ENCODE peak calls at places on chromosome 12, in eight cellular contexts. One of them, this sample, is unnamed.

GRCh38 chr12:49832836-49833421 is 4.7 kb upstream of the NCKAP5L start:
- DNase-seq in ELR: peak; percentile 72
- DNase-seq in A549: no peak
- DNase-seq in retina: no peak
- DNase-seq in stimulated activated CD8-positive, alpha-beta memory T cell treated with anti-CD3 and anti-CD28 coated beads, Interleukin-4, amount 100 ng/mL, for 24 hours: no peak
- DNase-seq in aorta: no peak
- DNase-seq in thoracic aorta: no peak
- DNase-seq in NCI-H2029 treated with DMSO at 0.1 percent for 48 hours: no peak
- DNase-seq in this sample: no peak

GRCh38 chr12:28486521-28486920 is 296.3 kb downstream of the CCDC91 start:
- DNase-seq in ELR: no peak
- DNase-seq in A549: no peak
- DNase-seq in retina: no peak
- DNase-seq in stimulated activated CD8-positive, alpha-beta memory T cell treated with anti-CD3 and anti-CD28 coated beads, Interleukin-4, amount 100 ng/mL, for 24 hours: no peak
- DNase-seq in aorta: no peak
- DNase-seq in thoracic aorta: no peak
- DNase-seq in NCI-H2029 treated with DMSO at 0.1 percent for 48 hours: no peak
- DNase-seq in this sample: no peak

GRCh38 chr12:29350080-29350479 is 30.9 kb downstream of the ERGIC2 start:
- DNase-seq in ELR: peak; percentile 20
- DNase-seq in A549: peak; percentile 22
- DNase-seq in retina: no peak
- DNase-seq in stimulated activated CD8-positive, alpha-beta memory T cell treated with anti-CD3 and anti-CD28 coated beads, Interleukin-4, amount 100 ng/mL, for 24 hours: no peak
- DNase-seq in aorta: no peak
- DNase-seq in thoracic aorta: no peak
- DNase-seq in NCI-H2029 treated with DMSO at 0.1 percent for 48 hours: no peak
- DNase-seq in this sample: no peak

GRCh38 chr12:70576341-70577282 is 60.6 kb downstream of the PTPRB start:
- DNase-seq in ELR: peak; percentile 86
- DNase-seq in A549: peak; percentile 75
- DNase-seq in retina: peak; percentile 71
- DNase-seq in stimulated activated CD8-positive, alpha-beta memory T cell treated with anti-CD3 and anti-CD28 coated beads, Interleukin-4, amount 100 ng/mL, for 24 hours: no peak
- DNase-seq in aorta: no peak
- DNase-seq in thoracic aorta: no peak
- DNase-seq in NCI-H2029 treated with DMSO at 0.1 percent for 48 hours: peak; percentile 34
- DNase-seq in this sample: no peak

GRCh38 chr12:25958254-25959068 is at the start of gene RASSF8:
- DNase-seq in ELR: peak; percentile 83
- DNase-seq in A549: peak; percentile 62
- DNase-seq in retina: peak; percentile 87
- DNase-seq in stimulated activated CD8-positive, alpha-beta memory T cell treated with anti-CD3 and anti-CD28 coated beads, Interleukin-4, amount 100 ng/mL, for 24 hours: no peak
- DNase-seq in aorta: peak; percentile 90
- DNase-seq in thoracic aorta: no peak
- DNase-seq in NCI-H2029 treated with DMSO at 0.1 percent for 48 hours: no peak
- DNase-seq in this sample: no peak

GRCh38 chr12:89353188-89353822 is 1.0 kb upstream of the DUSP6 start:
- DNase-seq in ELR: peak; percentile 74
- DNase-seq in A549: peak; percentile 88
- DNase-seq in retina: peak; percentile 94
- DNase-seq in stimulated activated CD8-positive, alpha-beta memory T cell treated with anti-CD3 and anti-CD28 coated beads, Interleukin-4, amount 100 ng/mL, for 24 hours: no peak
- DNase-seq in aorta: peak; percentile 91
- DNase-seq in thoracic aorta: no peak
- DNase-seq in NCI-H2029 treated with DMSO at 0.1 percent for 48 hours: peak; percentile 58
- DNase-seq in this sample: no peak

GRCh38 chr12:78226763-78227162 is 396.1 kb downstream of the NAV3 start:
- DNase-seq in ELR: no peak
- DNase-seq in A549: no peak
- DNase-seq in retina: no peak
- DNase-seq in stimulated activated CD8-positive, alpha-beta memory T cell treated with anti-CD3 and anti-CD28 coated beads, Interleukin-4, amount 100 ng/mL, for 24 hours: no peak
- DNase-seq in aorta: no peak
- DNase-seq in thoracic aorta: no peak
- DNase-seq in NCI-H2029 treated with DMSO at 0.1 percent for 48 hours: no peak
- DNase-seq in this sample: no peak

GRCh38 chr12:29691146-29691854 is 92.4 kb downstream of the TMTC1 start:
- DNase-seq in ELR: no peak
- DNase-seq in A549: no peak
- DNase-seq in retina: no peak
- DNase-seq in stimulated activated CD8-positive, alpha-beta memory T cell treated with anti-CD3 and anti-CD28 coated beads, Interleukin-4, amount 100 ng/mL, for 24 hours: no peak
- DNase-seq in aorta: no peak
- DNase-seq in thoracic aorta: no peak
- DNase-seq in NCI-H2029 treated with DMSO at 0.1 percent for 48 hours: no peak
- DNase-seq in this sample: no peak

GRCh38 chr12:69254046-69254445 is 14.7 kb downstream of the CPSF6 start:
- DNase-seq in ELR: peak; percentile 65
- DNase-seq in A549: peak; percentile 64
- DNase-seq in retina: peak; percentile 37
- DNase-seq in stimulated activated CD8-positive, alpha-beta memory T cell treated with anti-CD3 and anti-CD28 coated beads, Interleukin-4, amount 100 ng/mL, for 24 hours: no peak
- DNase-seq in aorta: no peak
- DNase-seq in thoracic aorta: no peak
- DNase-seq in NCI-H2029 treated with DMSO at 0.1 percent for 48 hours: no peak
- DNase-seq in this sample: no peak

GRCh38 chr12:14185441-14186192 is 179.9 kb upstream of the ATF7IP start:
- DNase-seq in ELR: peak; percentile 59
- DNase-seq in A549: peak; percentile 49
- DNase-seq in retina: peak; percentile 79
- DNase-seq in stimulated activated CD8-positive, alpha-beta memory T cell treated with anti-CD3 and anti-CD28 coated beads, Interleukin-4, amount 100 ng/mL, for 24 hours: no peak
- DNase-seq in aorta: no peak
- DNase-seq in thoracic aorta: no peak
- DNase-seq in NCI-H2029 treated with DMSO at 0.1 percent for 48 hours: peak; percentile 29
- DNase-seq in this sample: no peak

GRCh38 chr12:85865905-85866304 is 8.2 kb upstream of the NTS start:
- DNase-seq in ELR: peak; percentile 40
- DNase-seq in A549: no peak
- DNase-seq in retina: peak; percentile 40
- DNase-seq in stimulated activated CD8-positive, alpha-beta memory T cell treated with anti-CD3 and anti-CD28 coated beads, Interleukin-4, amount 100 ng/mL, for 24 hours: no peak
- DNase-seq in aorta: no peak
- DNase-seq in thoracic aorta: no peak
- DNase-seq in NCI-H2029 treated with DMSO at 0.1 percent for 48 hours: no peak
- DNase-seq in this sample: no peak

GRCh38 chr12:57118711-57119271 is 7.6 kb upstream of the STAT6 start:
- DNase-seq in ELR: peak; percentile 77
- DNase-seq in A549: no peak
- DNase-seq in retina: no peak
- DNase-seq in stimulated activated CD8-positive, alpha-beta memory T cell treated with anti-CD3 and anti-CD28 coated beads, Interleukin-4, amount 100 ng/mL, for 24 hours: no peak
- DNase-seq in aorta: no peak
- DNase-seq in thoracic aorta: no peak
- DNase-seq in NCI-H2029 treated with DMSO at 0.1 percent for 48 hours: no peak
- DNase-seq in this sample: no peak

GRCh38 chr12:20370001-20370381 is 1.7 kb downstream of the PDE3A start:
- DNase-seq in ELR: no peak
- DNase-seq in A549: peak; percentile 45
- DNase-seq in retina: no peak
- DNase-seq in stimulated activated CD8-positive, alpha-beta memory T cell treated with anti-CD3 and anti-CD28 coated beads, Interleukin-4, amount 100 ng/mL, for 24 hours: no peak
- DNase-seq in aorta: no peak
- DNase-seq in thoracic aorta: no peak
- DNase-seq in NCI-H2029 treated with DMSO at 0.1 percent for 48 hours: no peak
- DNase-seq in this sample: no peak

GRCh38 chr12:67784831-67785230 is 136.3 kb downstream of the DYRK2 start:
- DNase-seq in ELR: no peak
- DNase-seq in A549: peak; percentile 27
- DNase-seq in retina: no peak
- DNase-seq in stimulated activated CD8-positive, alpha-beta memory T cell treated with anti-CD3 and anti-CD28 coated beads, Interleukin-4, amount 100 ng/mL, for 24 hours: no peak
- DNase-seq in aorta: no peak
- DNase-seq in thoracic aorta: no peak
- DNase-seq in NCI-H2029 treated with DMSO at 0.1 percent for 48 hours: no peak
- DNase-seq in this sample: no peak

GRCh38 chr12:100401660-100402059 is 44.8 kb downstream of the SLC17A8 start:
- DNase-seq in ELR: peak; percentile 66
- DNase-seq in A549: peak; percentile 66
- DNase-seq in retina: no peak
- DNase-seq in stimulated activated CD8-positive, alpha-beta memory T cell treated with anti-CD3 and anti-CD28 coated beads, Interleukin-4, amount 100 ng/mL, for 24 hours: no peak
- DNase-seq in aorta: no peak
- DNase-seq in thoracic aorta: no peak
- DNase-seq in NCI-H2029 treated with DMSO at 0.1 percent for 48 hours: no peak
- DNase-seq in this sample: no peak

GRCh38 chr12:92538970-92539749 is 163.6 kb upstream of the PLEKHG7 start:
- DNase-seq in ELR: peak; percentile 68
- DNase-seq in A549: peak; percentile 58
- DNase-seq in retina: no peak
- DNase-seq in stimulated activated CD8-positive, alpha-beta memory T cell treated with anti-CD3 and anti-CD28 coated beads, Interleukin-4, amount 100 ng/mL, for 24 hours: no peak
- DNase-seq in aorta: no peak
- DNase-seq in thoracic aorta: no peak
- DNase-seq in NCI-H2029 treated with DMSO at 0.1 percent for 48 hours: no peak
- DNase-seq in this sample: no peak

GRCh38 chr12:49661191-49661590 is 37.8 kb downstream of the PRPF40B start:
- DNase-seq in ELR: no peak
- DNase-seq in A549: no peak
- DNase-seq in retina: no peak
- DNase-seq in stimulated activated CD8-positive, alpha-beta memory T cell treated with anti-CD3 and anti-CD28 coated beads, Interleukin-4, amount 100 ng/mL, for 24 hours: no peak
- DNase-seq in aorta: no peak
- DNase-seq in thoracic aorta: no peak
- DNase-seq in NCI-H2029 treated with DMSO at 0.1 percent for 48 hours: no peak
- DNase-seq in this sample: no peak

GRCh38 chr12:100381379-100381778 is 24.5 kb downstream of the SLC17A8 start:
- DNase-seq in ELR: no peak
- DNase-seq in A549: no peak
- DNase-seq in retina: no peak
- DNase-seq in stimulated activated CD8-positive, alpha-beta memory T cell treated with anti-CD3 and anti-CD28 coated beads, Interleukin-4, amount 100 ng/mL, for 24 hours: no peak
- DNase-seq in aorta: no peak
- DNase-seq in thoracic aorta: no peak
- DNase-seq in NCI-H2029 treated with DMSO at 0.1 percent for 48 hours: no peak
- DNase-seq in this sample: no peak

GRCh38 chr12:29428630-29429029 is 47.7 kb upstream of the ERGIC2 start:
- DNase-seq in ELR: peak; percentile 43
- DNase-seq in A549: peak; percentile 10
- DNase-seq in retina: no peak
- DNase-seq in stimulated activated CD8-positive, alpha-beta memory T cell treated with anti-CD3 and anti-CD28 coated beads, Interleukin-4, amount 100 ng/mL, for 24 hours: no peak
- DNase-seq in aorta: no peak
- DNase-seq in thoracic aorta: no peak
- DNase-seq in NCI-H2029 treated with DMSO at 0.1 percent for 48 hours: no peak
- DNase-seq in this sample: no peak

GRCh38 chr12:111636209-111636928 is 37.3 kb upstream of the ATXN2 start:
- DNase-seq in ELR: no peak
- DNase-seq in A549: no peak
- DNase-seq in retina: peak; percentile 73
- DNase-seq in stimulated activated CD8-positive, alpha-beta memory T cell treated with anti-CD3 and anti-CD28 coated beads, Interleukin-4, amount 100 ng/mL, for 24 hours: no peak
- DNase-seq in aorta: peak; percentile 81
- DNase-seq in thoracic aorta: peak; percentile 5
- DNase-seq in NCI-H2029 treated with DMSO at 0.1 percent for 48 hours: no peak
- DNase-seq in this sample: no peak

GRCh38 chr12:127926004-127926403 is 341.0 kb upstream of the TMEM132C start:
- DNase-seq in ELR: peak; percentile 10
- DNase-seq in A549: peak; percentile 6
- DNase-seq in retina: peak; percentile 66
- DNase-seq in stimulated activated CD8-positive, alpha-beta memory T cell treated with anti-CD3 and anti-CD28 coated beads, Interleukin-4, amount 100 ng/mL, for 24 hours: no peak
- DNase-seq in aorta: no peak
- DNase-seq in thoracic aorta: no peak
- DNase-seq in NCI-H2029 treated with DMSO at 0.1 percent for 48 hours: no peak
- DNase-seq in this sample: no peak

GRCh38 chr12:121893901-121894540 is 5.4 kb downstream of the PSMD9 start:
- DNase-seq in ELR: peak; percentile 80
- DNase-seq in A549: peak; percentile 63
- DNase-seq in retina: no peak
- DNase-seq in stimulated activated CD8-positive, alpha-beta memory T cell treated with anti-CD3 and anti-CD28 coated beads, Interleukin-4, amount 100 ng/mL, for 24 hours: no peak
- DNase-seq in aorta: no peak
- DNase-seq in thoracic aorta: no peak
- DNase-seq in NCI-H2029 treated with DMSO at 0.1 percent for 48 hours: no peak
- DNase-seq in this sample: no peak